ENCODE peak calls at places on chromosomes 6 and 20, in four cellular contexts. Z is upper lobe of left lung, N is GM06990, O is pancreas. X is an unnamed sample.

GRCh38 chr6:132257561-132257960 is 143.7 kb downstream of the MOXD1 start:
- DNase-seq in Z (no peak), N (no peak), O (no peak), X (no peak)

GRCh38 chr6:26613717-26614683 is 17.2 kb downstream of the ABT1 start:
- DNase-seq in Z (no peak), N (no peak), O (no peak), X (no peak)

GRCh38 chr6:38404900-38405556 is 234.7 kb downstream of the BTBD9 start:
- DNase-seq in Z (no peak), N (no peak), O (no peak), X (no peak)

GRCh38 chr20:59611286-59611685 is 6.9 kb downstream of the PHACTR3 start:
- DNase-seq in Z (no peak), N (no peak), O (no peak), X (no peak)

GRCh38 chr6:111700135-111700690 is 94.5 kb upstream of the TRAF3IP2 start:
- DNase-seq in Z (no peak), N (no peak), O (no peak), X (no peak)

GRCh38 chr6:52493669-52494068 is 73.5 kb downstream of the EFHC1 start:
- DNase-seq in Z (no peak), N (no peak), O (no peak), X (no peak)

GRCh38 chr20:4371623-4372246 is 350.0 kb upstream of the PRND start:
- DNase-seq in Z (no peak), N (no peak), O (no peak), X (no peak)

GRCh38 chr20:62367136-62367482 is at the start of gene LAMA5:
- DNase-seq in Z (peak), N (no peak), O (no peak), X (no peak)

GRCh38 chr6:133921249-133921859 is 31.7 kb upstream of the TBPL1 start:
- DNase-seq in Z (peak), N (peak), O (peak), X (peak)

GRCh38 chr6:138814179-138814834 is 18.4 kb downstream of the ECT2L start:
- DNase-seq in Z (no peak), N (no peak), O (no peak), X (no peak)

GRCh38 chr6:139433647-139434419 is 59.4 kb upstream of the CITED2 start:
- DNase-seq in Z (no peak), N (no peak), O (no peak), X (no peak)

GRCh38 chr20:17059465-17059864 is 167.4 kb upstream of the PCSK2 start:
- DNase-seq in Z (peak), N (no peak), O (no peak), X (no peak)

GRCh38 chr6:109292420-109292819 is 89.8 kb downstream of the CD164 start:
- DNase-seq in Z (no peak), N (no peak), O (no peak), X (no peak)

GRCh38 chr6:84119277-84119676 is 85.7 kb downstream of the MRAP2 start:
- DNase-seq in Z (no peak), N (no peak), O (no peak), X (no peak)

GRCh38 chr6:141914646-141915045 is 218.1 kb upstream of the GJE1 start:
- DNase-seq in Z (no peak), N (no peak), O (no peak), X (no peak)

GRCh38 chr20:19027971-19028370 is 184.5 kb upstream of the SLC24A3 start:
- DNase-seq in Z (no peak), N (no peak), O (no peak), X (no peak)

GRCh38 chr20:52033313-52033712 is 158.3 kb downstream of the ZFP64 start:
- DNase-seq in Z (no peak), N (no peak), O (no peak), X (no peak)

GRCh38 chr6:127976796-127977195 is 75.9 kb upstream of the THEMIS start:
- DNase-seq in Z (no peak), N (no peak), O (no peak), X (no peak)

GRCh38 chr6:133973109-133973971 is 20.3 kb downstream of the TBPL1 start:
- DNase-seq in Z (no peak), N (no peak), O (no peak), X (no peak)

GRCh38 chr20:50110141-50111047 is 2.6 kb downstream of the UBE2V1 start:
- DNase-seq in Z (peak), N (peak), O (peak), X (no peak)

GRCh38 chr20:21241400-21241799 is 61.7 kb upstream of the XRN2 start:
- DNase-seq in Z (no peak), N (no peak), O (no peak), X (no peak)

GRCh38 chr6:7332090-7332745 is 19.2 kb upstream of the SSR1 start:
- DNase-seq in Z (no peak), N (no peak), O (no peak), X (no peak)

GRCh38 chr6:6752129-6752528 is 163.6 kb downstream of the LY86 start:
- DNase-seq in Z (no peak), N (no peak), O (no peak), X (no peak)

GRCh38 chr6:57013501-57013900 is 33.0 kb upstream of the KIAA1586 start:
- DNase-seq in Z (no peak), N (no peak), O (no peak), X (no peak)

GRCh38 chr6:79702701-79703100 is 71.6 kb downstream of the SH3BGRL2 start:
- DNase-seq in Z (no peak), N (no peak), O (no peak), X (no peak)

GRCh38 chr20:58713801-58714339 is 21.3 kb downstream of the NPEPL1 start:
- DNase-seq in Z (no peak), N (no peak), O (no peak), X (peak)

GRCh38 chr6:153525998-153526397 is 394.9 kb upstream of the RGS17 start:
- DNase-seq in Z (no peak), N (no peak), O (no peak), X (no peak)

GRCh38 chr6:142429195-142429594 is 127.4 kb downstream of the ADGRG6 start:
- DNase-seq in Z (no peak), N (no peak), O (no peak), X (no peak)

GRCh38 chr6:87277123-87277522 is 45.3 kb upstream of the SMIM8 start:
- DNase-seq in Z (no peak), N (no peak), O (no peak), X (no peak)

GRCh38 chr6:33923857-33924514 is 120.2 kb upstream of the MLN start:
- DNase-seq in Z (no peak), N (no peak), O (no peak), X (no peak)

GRCh38 chr6:33918175-33918695 is 114.4 kb upstream of the MLN start:
- DNase-seq in Z (no peak), N (no peak), O (no peak), X (no peak)

GRCh38 chr6:33925869-33926268 is 122.1 kb upstream of the MLN start:
- DNase-seq in Z (no peak), N (no peak), O (no peak), X (no peak)

GRCh38 chr6:33925210-33925609 is 121.4 kb upstream of the MLN start:
- DNase-seq in Z (no peak), N (no peak), O (no peak), X (no peak)

GRCh38 chr6:33921745-33922144 is 117.9 kb upstream of the MLN start:
- DNase-seq in Z (no peak), N (no peak), O (no peak), X (no peak)
- TF ChIP-seq CTCF in Z (no peak), N (no peak), O (no peak), X (no peak)

DNA sequence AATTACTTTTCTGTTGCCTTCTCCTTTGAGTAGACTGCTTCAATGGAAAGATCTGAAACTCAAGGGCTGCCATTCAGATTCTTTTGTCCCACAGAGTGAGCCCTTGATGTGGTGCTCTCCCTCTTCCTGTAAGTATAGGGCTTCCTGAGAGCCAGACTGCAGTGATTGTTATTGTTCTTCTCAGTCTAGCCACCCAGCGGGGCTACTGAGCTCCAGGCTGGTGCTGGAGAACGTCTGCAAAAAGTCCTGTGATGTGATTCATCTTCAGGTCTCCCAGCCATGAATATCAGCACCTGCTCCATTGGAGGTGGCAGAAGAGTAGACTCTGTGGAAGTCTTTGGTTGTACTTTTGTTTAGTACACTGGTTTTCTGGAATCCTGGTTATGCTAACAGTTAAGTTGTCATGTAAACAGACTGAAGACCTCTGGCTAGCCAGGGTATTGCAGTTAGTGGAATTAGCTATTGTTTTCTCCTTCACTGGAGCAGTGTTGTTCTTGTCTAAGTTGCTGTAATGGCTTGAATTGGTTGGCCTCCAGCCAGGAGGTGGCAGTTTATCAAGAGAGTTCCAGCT is 240.9 kb downstream of the COL12A1 start:
- DNase-seq in Z (no peak), N (no peak), O (no peak), X (no peak)
- TF ChIP-seq CTCF in Z (no peak), N (no peak), O (no peak), X (no peak)

DNA sequence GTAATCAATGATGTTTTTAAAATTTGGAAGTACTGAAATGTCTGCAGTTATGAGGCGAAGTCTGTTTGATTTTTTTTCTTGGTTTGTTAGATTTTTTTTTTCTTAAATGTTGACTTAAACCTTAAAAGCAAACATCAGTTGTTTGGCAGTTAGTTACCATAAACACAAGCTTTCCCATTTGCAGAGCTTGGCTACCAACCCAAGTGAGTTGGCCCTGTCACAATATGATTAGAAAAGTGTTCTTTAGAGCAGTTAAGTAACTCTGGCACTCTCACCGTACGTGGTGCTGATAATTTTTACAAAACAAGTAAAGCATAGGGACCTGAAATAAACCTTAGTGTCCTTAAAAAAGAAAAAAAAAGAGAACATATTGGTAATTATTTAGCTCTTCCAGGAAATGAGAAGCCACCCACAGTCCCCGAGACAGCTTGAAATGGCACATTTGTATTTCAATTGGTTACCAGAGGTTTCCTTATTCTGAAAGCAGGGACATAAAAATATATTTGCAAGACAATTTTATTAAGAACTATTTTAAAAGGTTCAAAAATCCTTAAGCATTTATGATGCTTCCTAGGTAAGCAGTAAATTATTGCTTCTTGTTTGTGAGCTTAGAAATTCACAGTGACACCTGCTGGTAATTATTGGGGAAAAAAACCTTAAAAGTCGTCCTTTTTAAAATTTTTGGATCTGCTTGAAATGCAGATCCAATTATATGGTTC is 3.9 kb downstream of the HEY2 start:
- DNase-seq in Z (no peak), N (no peak), O (peak), X (no peak)
- TF ChIP-seq CTCF in Z (peak), N (peak), O (peak), X (peak)

GRCh38 chr20:31679357-31680285 is 41.9 kb downstream of the COX4I2 start:
- DNase-seq in Z (no peak), N (no peak), O (no peak), X (no peak)

GRCh38 chr20:31677553-31678260 is 40.0 kb downstream of the COX4I2 start:
- DNase-seq in Z (no peak), N (no peak), O (no peak), X (no peak)

GRCh38 chr20:31676534-31677030 is 38.9 kb downstream of the COX4I2 start:
- DNase-seq in Z (no peak), N (no peak), O (no peak), X (no peak)

GRCh38 chr20:31680286-31681127 is 42.2 kb downstream of the BCL2L1 start:
- DNase-seq in Z (no peak), N (no peak), O (no peak), X (no peak)

DNA sequence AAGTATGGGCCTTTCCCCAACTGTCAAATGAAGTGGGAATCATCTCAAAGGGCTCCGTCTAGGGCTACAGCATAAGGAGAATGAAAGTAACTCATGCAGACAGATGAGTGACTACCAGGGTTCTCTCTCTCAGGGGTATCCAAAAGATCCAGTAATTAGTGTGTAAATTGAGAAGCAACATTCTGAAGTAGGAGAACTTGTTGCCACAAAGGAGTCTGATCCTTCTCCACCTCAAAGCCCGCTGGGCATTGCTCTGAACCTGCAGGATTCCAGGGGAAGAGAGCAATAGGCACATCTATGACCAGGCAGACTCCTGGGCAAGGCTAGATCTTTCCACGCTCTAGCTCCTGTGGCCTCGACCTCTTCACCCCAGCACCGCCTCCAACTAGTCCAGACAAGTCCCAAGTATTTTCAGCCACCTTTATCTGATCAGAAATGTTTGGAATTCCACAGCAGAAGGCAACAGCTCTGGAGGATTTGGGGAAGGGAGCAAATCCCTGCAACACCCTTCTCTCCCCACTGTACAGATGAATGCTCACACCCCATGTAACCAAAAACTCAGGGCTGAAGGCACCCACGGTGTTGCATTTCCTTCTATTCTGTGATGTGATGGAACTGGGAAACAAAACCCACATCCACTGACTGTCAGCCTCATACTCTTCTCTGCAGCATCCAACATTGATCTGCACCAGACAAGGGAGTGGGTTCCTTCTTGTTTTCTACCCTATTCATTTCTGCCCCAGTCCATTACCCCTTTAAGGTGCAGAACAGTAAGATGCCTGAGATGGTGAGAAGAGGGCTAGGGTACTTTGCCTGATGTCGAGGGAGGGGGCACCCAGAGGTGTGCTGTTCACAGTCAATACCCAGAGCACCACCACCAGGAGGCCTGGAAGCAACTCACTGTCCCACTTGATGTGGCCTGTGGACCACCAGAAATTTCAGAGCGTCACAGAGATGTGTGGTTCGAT is 41.0 kb downstream of the COX4I2 start:
- DNase-seq in Z (no peak), N (no peak), O (no peak), X (no peak)
- TF ChIP-seq CTCF in Z (no peak), N (no peak), O (no peak), X (no peak)

DNA sequence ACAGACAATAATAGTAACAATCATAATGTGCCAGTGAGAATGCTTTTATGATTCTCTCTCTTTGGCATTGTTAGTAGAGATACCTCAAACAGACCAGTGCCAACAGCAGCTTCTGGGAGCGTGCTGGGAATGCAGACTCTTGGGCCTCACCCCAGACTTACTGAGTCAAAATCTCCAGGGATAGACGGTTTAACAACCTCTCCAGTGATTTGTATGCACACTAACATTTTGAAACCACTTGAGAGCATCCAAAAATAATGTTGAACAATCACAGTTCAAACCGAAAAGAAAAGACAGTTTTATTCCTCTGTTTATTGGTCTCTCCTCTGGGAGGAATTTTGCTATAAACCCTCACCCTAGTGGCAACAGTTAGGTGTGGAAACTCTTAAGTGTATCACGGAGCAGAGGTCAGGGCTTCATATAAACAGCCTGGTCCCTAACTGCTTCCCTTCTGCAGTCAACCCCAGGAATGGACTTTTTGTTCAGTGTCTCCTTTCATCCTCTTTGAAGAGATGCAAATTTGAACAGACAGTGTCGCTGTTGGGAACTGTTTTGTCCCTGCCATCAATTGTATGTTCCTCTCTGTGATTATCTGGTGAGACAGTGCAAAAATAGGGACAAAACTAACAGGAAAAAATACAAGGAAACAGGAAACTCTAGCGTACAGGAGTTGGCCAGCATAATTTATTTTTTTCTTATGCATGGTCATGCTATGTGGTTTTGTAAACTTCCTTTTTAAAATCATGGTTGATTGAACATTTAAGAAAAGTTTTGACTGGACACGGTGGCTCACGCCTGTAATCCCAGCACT is 162.4 kb upstream of the BTBD3 start:
- DNase-seq in Z (no peak), N (no peak), O (no peak), X (no peak)
- TF ChIP-seq CTCF in Z (no peak), N (no peak), O (no peak), X (no peak)

GRCh38 chr6:156953478-156954146 is 176.4 kb downstream of the ARID1B start:
- DNase-seq in Z (no peak), N (no peak), O (no peak), X (peak)
- TF ChIP-seq CTCF in Z (peak), N (no peak), O (no peak), X (no peak)

DNA sequence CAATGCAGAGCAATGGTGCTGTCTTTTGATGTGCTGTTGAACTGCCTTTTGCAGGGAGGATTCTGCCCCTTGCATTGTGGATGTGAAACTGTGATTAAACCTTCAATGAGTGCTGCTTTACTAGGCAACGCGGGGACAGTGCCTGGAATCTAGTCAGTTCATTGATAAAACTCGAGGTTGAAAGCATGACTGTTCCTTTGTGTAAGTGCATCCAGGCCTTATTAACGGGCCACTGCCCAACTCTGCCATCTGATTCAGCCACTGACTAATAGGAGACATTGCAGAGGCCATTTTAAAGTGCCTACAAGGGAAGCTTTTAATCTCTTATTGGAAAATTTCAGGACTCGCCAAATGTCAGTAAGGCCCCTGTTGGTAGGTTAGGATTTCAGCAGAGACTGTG is 49.3 kb downstream of the SLC35F1 start:
- DNase-seq in Z (no peak), N (no peak), O (no peak), X (no peak)
- TF ChIP-seq CTCF in Z (no peak), N (no peak), O (no peak), X (no peak)

GRCh38 chr20:39659010-39659409 is 696.9 kb downstream of the DHX35 start:
- DNase-seq in Z (no peak), N (no peak), O (no peak), X (no peak)
- TF ChIP-seq CTCF in Z (no peak), N (no peak), O (no peak), X (no peak)

GRCh38 chr6:160138839-160139419 is 17.3 kb downstream of the SLC22A1 start:
- DNase-seq in Z (no peak), N (no peak), O (no peak), X (no peak)
- TF ChIP-seq CTCF in Z (no peak), N (no peak), O (no peak), X (no peak)